ENCODE peak calls at places on chromosomes 1 and 21, in nine cellular contexts. U is A172, Z is ELR, N is NCI-H1417, C is NCI-H1092 treated with DMSO at 0.1 percent for 48 hours, B is lower lobe of right lung, X is type B pancreatic cell, Y is SJSA1, H is MV-4-11. F is an unnamed sample.

GRCh38 chr1:232481091-232481490 is 148.8 kb downstream of the SIPA1L2 start:
- DNase-seq in U (no peak), Z (no peak), N (no peak), C (no peak), B (no peak), X (no peak), Y (no peak), H (no peak), F (no peak)

GRCh38 chr1:24923485-24924113 is 6.5 kb downstream of the RUNX3 start:
- DNase-seq in U (no peak), Z (no peak), N (no peak), C (no peak), B (no peak), X (no peak), Y (no peak), H (no peak), F (no peak)

GRCh38 chr1:52659851-52660596 is 27.1 kb downstream of the SHISAL2A start:
- DNase-seq in U (no peak), Z (no peak), N (no peak), C (no peak), B (no peak), X (peak), Y (peak), H (no peak), F (no peak)

GRCh38 chr1:25676488-25676887 is 59.9 kb downstream of the MAN1C1 start:
- DNase-seq in U (peak), Z (no peak), N (peak), C (peak), B (no peak), X (no peak), Y (no peak), H (no peak), F (no peak)

GRCh38 chr1:233281711-233282581 is 13.6 kb downstream of the PCNX2 start:
- DNase-seq in U (peak), Z (no peak), N (no peak), C (no peak), B (no peak), X (no peak), Y (no peak), H (peak), F (no peak)

GRCh38 chr21:20260124-20260523 is 738.1 kb upstream of the NCAM2 start:
- DNase-seq in U (no peak), Z (no peak), N (no peak), C (no peak), B (no peak), X (no peak), Y (no peak), H (no peak), F (no peak)

GRCh38 chr1:234871710-234872262 is 256.9 kb downstream of the TOMM20 start:
- DNase-seq in U (peak), Z (peak), N (no peak), C (no peak), B (no peak), X (no peak), Y (peak), H (no peak), F (no peak)

GRCh38 chr1:16112558-16113555 is 39.4 kb upstream of the FAM131C start:
- DNase-seq in U (no peak), Z (no peak), N (no peak), C (no peak), B (no peak), X (no peak), Y (peak), H (no peak), F (no peak)

GRCh38 chr1:203660069-203660468 is 33.4 kb downstream of the ATP2B4 start:
- DNase-seq in U (no peak), Z (no peak), N (no peak), C (no peak), B (no peak), X (no peak), Y (no peak), H (no peak), F (no peak)

GRCh38 chr21:40143822-40144525 is 276.7 kb downstream of the PCP4 start:
- DNase-seq in U (peak), Z (peak), N (peak), C (peak), B (no peak), X (no peak), Y (no peak), H (peak), F (peak)

GRCh38 chr1:225225681-225226080 is 202.2 kb downstream of the LBR start:
- DNase-seq in U (no peak), Z (no peak), N (no peak), C (no peak), B (no peak), X (no peak), Y (no peak), H (no peak), F (no peak)

GRCh38 chr1:97097404-97097925 is 375.9 kb downstream of the PTBP2 start:
- DNase-seq in U (no peak), Z (no peak), N (no peak), C (no peak), B (no peak), X (no peak), Y (no peak), H (no peak), F (no peak)

GRCh38 chr1:174393885-174394284 is 53.9 kb upstream of the GPR52 start:
- DNase-seq in U (no peak), Z (no peak), N (no peak), C (no peak), B (no peak), X (no peak), Y (no peak), H (no peak), F (no peak)

GRCh38 chr1:27581823-27582243 is 22.1 kb downstream of the AHDC1 start:
- DNase-seq in U (no peak), Z (no peak), N (no peak), C (no peak), B (no peak), X (no peak), Y (no peak), H (no peak), F (no peak)

GRCh38 chr1:88737338-88737927 is 53.4 kb downstream of the PKN2 start:
- DNase-seq in U (no peak), Z (no peak), N (no peak), C (no peak), B (no peak), X (no peak), Y (no peak), H (no peak), F (no peak)

GRCh38 chr1:213014642-213015041 is 1.0 kb downstream of the ANGEL2 start:
- DNase-seq in U (peak), Z (peak), N (no peak), C (peak), B (no peak), X (no peak), Y (no peak), H (peak), F (no peak)

GRCh38 chr1:180273066-180273465 is 43.0 kb downstream of the LHX4 start:
- DNase-seq in U (no peak), Z (no peak), N (no peak), C (no peak), B (no peak), X (no peak), Y (peak), H (no peak), F (no peak)

GRCh38 chr1:9328681-9329080 is 36.0 kb downstream of the SPSB1 start:
- DNase-seq in U (no peak), Z (no peak), N (no peak), C (no peak), B (no peak), X (no peak), Y (no peak), H (no peak), F (no peak)

GRCh38 chr1:216740334-216740733 is 17.1 kb upstream of the ESRRG start:
- DNase-seq in U (no peak), Z (no peak), N (no peak), C (no peak), B (no peak), X (no peak), Y (no peak), H (no peak), F (no peak)

GRCh38 chr1:182616130-182617074 is 12.2 kb upstream of the RGS16 start:
- DNase-seq in U (peak), Z (no peak), N (peak), C (peak), B (peak), X (no peak), Y (peak), H (peak), F (peak)

GRCh38 chr1:30856260-30856790 is 52.2 kb downstream of the SDC3 start:
- DNase-seq in U (no peak), Z (no peak), N (peak), C (peak), B (no peak), X (no peak), Y (no peak), H (no peak), F (no peak)

GRCh38 chr1:180155202-180155682 is 573 bp downstream of the QSOX1 start:
- DNase-seq in U (peak), Z (peak), N (no peak), C (peak), B (no peak), X (no peak), Y (no peak), H (no peak), F (peak)

GRCh38 chr1:33902486-33903209 is 38.8 kb downstream of the HMGB4 start:
- DNase-seq in U (no peak), Z (no peak), N (no peak), C (no peak), B (no peak), X (no peak), Y (no peak), H (no peak), F (no peak)

GRCh38 chr1:212860713-212861581 is 2.9 kb downstream of the FLVCR1 start:
- DNase-seq in U (peak), Z (peak), N (no peak), C (peak), B (no peak), X (no peak), Y (peak), H (no peak), F (no peak)

GRCh38 chr1:229572286-229572685 is 13.8 kb upstream of the ABCB10 start:
- DNase-seq in U (no peak), Z (no peak), N (peak), C (no peak), B (no peak), X (no peak), Y (no peak), H (peak), F (no peak)

GRCh38 chr1:204741440-204741839 is 55.9 kb upstream of the LRRN2 start:
- DNase-seq in U (no peak), Z (no peak), N (no peak), C (no peak), B (no peak), X (no peak), Y (no peak), H (no peak), F (no peak)

GRCh38 chr1:91345395-91346005 is 59.1 kb downstream of the HFM1 start:
- DNase-seq in U (no peak), Z (no peak), N (no peak), C (no peak), B (no peak), X (no peak), Y (no peak), H (no peak), F (no peak)

GRCh38 chr1:247291835-247292561 is 36.1 kb downstream of the VN1R5 start:
- DNase-seq in U (no peak), Z (no peak), N (no peak), C (no peak), B (no peak), X (no peak), Y (no peak), H (no peak), F (no peak)

GRCh38 chr1:8091691-8092090 is 65.6 kb upstream of the ERRFI1 start:
- DNase-seq in U (peak), Z (no peak), N (no peak), C (no peak), B (no peak), X (no peak), Y (no peak), H (no peak), F (no peak)

GRCh38 chr1:235297579-235297978 is 30.4 kb downstream of the ARID4B start:
- DNase-seq in U (peak), Z (peak), N (no peak), C (no peak), B (no peak), X (no peak), Y (no peak), H (no peak), F (no peak)

GRCh38 chr1:206933333-206933945 is 11.7 kb upstream of the FCMR start:
- DNase-seq in U (no peak), Z (peak), N (no peak), C (no peak), B (peak), X (no peak), Y (peak), H (peak), F (peak)

GRCh38 chr1:161379071-161379470 is 11.4 kb upstream of the CFAP126 start:
- DNase-seq in U (no peak), Z (peak), N (no peak), C (no peak), B (no peak), X (no peak), Y (peak), H (no peak), F (no peak)

GRCh38 chr21:14356771-14357170 is 26.2 kb downstream of the HSPA13 start:
- DNase-seq in U (no peak), Z (no peak), N (no peak), C (no peak), B (no peak), X (no peak), Y (no peak), H (no peak), F (no peak)

GRCh38 chr1:158809261-158809660 is 21.9 kb upstream of the MNDA start:
- DNase-seq in U (no peak), Z (no peak), N (no peak), C (no peak), B (no peak), X (no peak), Y (no peak), H (peak), F (no peak)

GRCh38 chr1:154178006-154178405 is 13.9 kb downstream of the TPM3 start:
- DNase-seq in U (no peak), Z (no peak), N (no peak), C (no peak), B (no peak), X (no peak), Y (no peak), H (peak), F (no peak)

GRCh38 chr1:211605613-211606326 is 26.8 kb upstream of the SLC30A1 start:
- DNase-seq in U (no peak), Z (no peak), N (no peak), C (no peak), B (no peak), X (no peak), Y (no peak), H (no peak), F (no peak)

GRCh38 chr1:192724670-192725069 is 84.2 kb upstream of the RGS2 start:
- DNase-seq in U (peak), Z (peak), N (no peak), C (no peak), B (no peak), X (no peak), Y (no peak), H (no peak), F (no peak)

GRCh38 chr1:78667939-78668338 is 18.3 kb downstream of the IFI44 start:
- DNase-seq in U (no peak), Z (no peak), N (no peak), C (no peak), B (no peak), X (no peak), Y (no peak), H (no peak), F (no peak)

GRCh38 chr1:167770127-167770526 is 48.3 kb downstream of the MPZL1 start:
- DNase-seq in U (no peak), Z (no peak), N (peak), C (no peak), B (no peak), X (no peak), Y (no peak), H (no peak), F (no peak)